ENCODE peak calls at places on chromosomes 16 and 17, in seven cellular contexts. E, Z, C, D, Q, T and W are unnamed samples.

GRCh38 chr17:29140631-29141483 is 39.3 kb downstream of the MYO18A start:
- DNase-seq in E (no peak), Z (peak; percentile 52), C (peak; percentile 65), D (no peak), Q (peak; percentile 49), T (no peak), W (no peak)

GRCh38 chr16:11235703-11235991 is 20.4 kb downstream of the SOCS1 start:
- DNase-seq in E (no peak), Z (no peak), C (no peak), D (no peak), Q (no peak), T (no peak), W (no peak)

GRCh38 chr17:65463242-65463641 is 98.2 kb downstream of the AXIN2 start:
- DNase-seq in E (peak; percentile 85), Z (peak; percentile 83), C (peak; percentile 50), D (peak; percentile 58), Q (peak; percentile 84), T (no peak), W (peak; percentile 87)

GRCh38 chr17:81644976-81645952 is 8.3 kb downstream of the TSPAN10 start:
- DNase-seq in E (no peak), Z (no peak), C (no peak), D (no peak), Q (no peak), T (no peak), W (no peak)

GRCh38 chr16:65543781-65544740 is 422.2 kb upstream of the CDH11 start:
- DNase-seq in E (no peak), Z (no peak), C (no peak), D (no peak), Q (no peak), T (no peak), W (no peak)

GRCh38 chr16:89350701-89351380 is 133.3 kb downstream of the ZNF778 start:
- DNase-seq in E (peak; percentile 59), Z (no peak), C (no peak), D (no peak), Q (no peak), T (no peak), W (no peak)

GRCh38 chr17:28763804-28764266 is 20.0 kb downstream of the TRAF4 start:
- DNase-seq in E (no peak), Z (peak; percentile 83), C (peak; percentile 83), D (peak; percentile 85), Q (peak; percentile 93), T (peak; percentile 99), W (peak; percentile 83)

GRCh38 chr17:44363613-44364159 is at the start of gene FAM171A2:
- DNase-seq in E (peak; percentile 84), Z (peak; percentile 61), C (no peak), D (no peak), Q (peak; percentile 57), T (no peak), W (peak; percentile 39)

GRCh38 chr17:35094902-35095301 is 24.8 kb downstream of the RAD51D start:
- DNase-seq in E (no peak), Z (peak; percentile 90), C (no peak), D (no peak), Q (no peak), T (no peak), W (peak; percentile 75)

GRCh38 chr16:88706965-88707871 is 915 bp downstream of the CTU2 start:
- DNase-seq in E (no peak), Z (no peak), C (no peak), D (no peak), Q (no peak), T (no peak), W (no peak)

GRCh38 chr17:2418572-2418971 is 17.7 kb upstream of the MNT start:
- DNase-seq in E (peak; percentile 45), Z (peak; percentile 57), C (no peak), D (no peak), Q (peak; percentile 74), T (no peak), W (peak; percentile 86)

GRCh38 chr16:52906271-52906670 is 146.4 kb downstream of the CHD9NB start:
- DNase-seq in E (no peak), Z (no peak), C (no peak), D (no peak), Q (no peak), T (no peak), W (no peak)

GRCh38 chr17:33482636-33483035 is 189.5 kb upstream of the ASIC2 start:
- DNase-seq in E (no peak), Z (no peak), C (no peak), D (no peak), Q (no peak), T (no peak), W (no peak)

GRCh38 chr17:81329927-81330883 is 35.1 kb upstream of the SLC38A10 start:
- DNase-seq in E (peak; percentile 84), Z (no peak), C (no peak), D (no peak), Q (no peak), T (no peak), W (no peak)

GRCh38 chr16:57628008-57628781 is at the start of gene ADGRG1:
- DNase-seq in E (no peak), Z (peak; percentile 97), C (peak; percentile 84), D (peak; percentile 92), Q (peak; percentile 90), T (peak; percentile 56), W (peak; percentile 87)

GRCh38 chr16:1445518-1446197 is 1.3 kb upstream of the CCDC154 start:
- DNase-seq in E (no peak), Z (no peak), C (no peak), D (no peak), Q (no peak), T (no peak), W (no peak)

GRCh38 chr17:65594585-65594940 is 33.1 kb upstream of the AXIN2 start:
- DNase-seq in E (no peak), Z (peak; percentile 59), C (no peak), D (no peak), Q (no peak), T (no peak), W (peak; percentile 44)

GRCh38 chr17:79840989-79841286 is 1.7 kb upstream of the CBX4 start:
- DNase-seq in E (no peak), Z (peak; percentile 44), C (no peak), D (no peak), Q (no peak), T (no peak), W (no peak)

GRCh38 chr17:21283482-21284318 is 811 bp upstream of the MAP2K3 start:
- DNase-seq in E (no peak), Z (peak; percentile 55), C (no peak), D (no peak), Q (no peak), T (peak; percentile 16), W (no peak)

GRCh38 chr16:84514874-84515835 is 10.7 kb upstream of the MEAK7 start:
- DNase-seq in E (peak; percentile 76), Z (no peak), C (no peak), D (no peak), Q (no peak), T (no peak), W (no peak)

GRCh38 chr17:63688396-63689020 is 11.4 kb downstream of the LIMD2 start:
- DNase-seq in E (no peak), Z (no peak), C (no peak), D (no peak), Q (no peak), T (no peak), W (no peak)

GRCh38 chr16:73126453-73126853 is 78.5 kb upstream of the ZFHX3 start:
- DNase-seq in E (no peak), Z (peak; percentile 83), C (peak; percentile 6), D (peak; percentile 70), Q (no peak), T (peak; percentile 58), W (peak; percentile 97)

GRCh38 chr16:19029980-19030379 is 37.4 kb upstream of the COQ7 start:
- DNase-seq in E (no peak), Z (no peak), C (peak; percentile 33), D (no peak), Q (no peak), T (no peak), W (no peak)

GRCh38 chr17:18191967-18192366 is 8.3 kb downstream of the ALKBH5 start:
- DNase-seq in E (no peak), Z (no peak), C (no peak), D (no peak), Q (no peak), T (no peak), W (no peak)
- H3K4me3 ChIP-seq in E (no peak overlapping the region), Z (no peak overlapping the region), C (no peak overlapping the region), D (no peak overlapping the region), Q (no peak overlapping the region), T (no peak overlapping the region), W (no peak overlapping the region)

DNA sequence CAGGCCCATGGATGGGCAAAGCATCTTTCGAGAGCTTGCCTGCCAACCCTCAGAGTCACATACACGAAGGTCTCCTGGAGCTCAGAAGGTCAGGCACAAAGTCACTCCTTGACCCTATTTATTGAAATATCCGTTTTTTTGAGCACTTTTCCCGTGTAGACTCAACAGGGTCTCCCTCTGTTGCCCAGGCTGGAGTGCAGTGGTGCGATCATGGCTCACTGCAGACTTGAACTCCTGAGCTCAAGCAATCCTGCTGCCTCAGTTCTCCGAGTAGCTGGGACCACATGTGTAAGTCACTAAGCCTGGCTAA is 364.6 kb downstream of the SEC14L1 start:
- DNase-seq in E (no peak), Z (no peak), C (no peak), D (no peak), Q (no peak), T (no peak), W (no peak)
- TF ChIP-seq CTCF in E (no peak), Z (no peak), C (no peak), D (no peak), Q (no peak), T (no peak), W (no peak)

GRCh38 chr17:8418471-8418870 is 17.2 kb upstream of the NDEL1 start:
- DNase-seq in E (no peak), Z (no peak), C (no peak), D (no peak), Q (no peak), T (no peak), W (no peak)
- H3K4me3 ChIP-seq in E (no peak overlapping the region), Z (no peak overlapping the region), C (no peak overlapping the region), D (no peak overlapping the region), Q (no peak overlapping the region), T (no peak overlapping the region), W (no peak overlapping the region)

DNA sequence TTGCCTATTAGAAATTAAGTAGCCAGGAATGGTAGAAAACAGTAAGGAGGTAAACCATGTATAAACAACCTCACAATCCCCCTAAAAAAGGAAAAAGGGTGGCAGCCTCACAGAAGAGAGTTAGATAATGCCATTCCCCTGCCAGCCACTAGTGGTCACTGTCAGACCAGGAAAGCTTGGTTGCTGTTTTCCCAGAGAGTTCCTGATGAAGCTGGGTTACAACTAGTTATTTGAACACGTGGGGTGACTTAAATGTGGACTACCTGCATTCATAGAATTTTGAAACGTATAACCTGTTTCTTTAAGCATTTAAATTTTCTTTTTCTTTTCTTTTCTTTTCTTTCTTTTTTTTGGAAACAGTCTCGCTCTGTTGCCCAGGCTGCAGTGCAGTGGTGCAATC is 5.8 kb downstream of the GPRC5C start:
- DNase-seq in E (no peak), Z (peak; percentile 16), C (no peak), D (no peak), Q (no peak), T (no peak), W (no peak)
- TF ChIP-seq CTCF in E (peak; percentile 72), Z (peak; percentile 76), C (peak; percentile 45), D (peak; percentile 25), Q (peak; percentile 45), T (peak; percentile 29), W (peak; percentile 63)

DNA sequence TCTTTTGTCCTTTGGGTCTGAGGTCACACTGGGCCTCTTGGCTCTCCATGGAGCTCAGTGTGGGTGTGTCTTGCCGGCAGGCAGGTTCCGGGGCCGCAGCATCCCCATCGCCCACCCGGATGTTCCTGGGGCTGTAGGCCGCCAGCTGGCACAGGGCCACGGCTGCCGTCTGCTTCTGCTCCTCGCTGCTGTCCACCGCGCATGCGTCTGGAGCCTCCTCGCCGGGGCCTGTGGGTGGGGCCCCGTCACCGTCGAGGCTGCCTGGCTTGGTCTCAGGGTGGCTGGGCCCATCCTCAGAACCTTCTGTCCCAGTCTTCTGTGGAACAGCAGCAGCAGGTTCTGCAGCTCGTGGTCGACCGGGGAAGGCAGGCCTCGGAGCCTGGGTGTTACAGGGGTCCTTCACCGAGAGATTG is 9.6 kb downstream of the ZNF750 start:
- DNase-seq in E (no peak), Z (no peak), C (peak; percentile 81), D (peak; percentile 47), Q (peak; percentile 73), T (no peak), W (peak; percentile 37)
- H3K4me3 ChIP-seq in E (no peak overlapping the region), Z (no peak overlapping the region), C (peak overlapping the region; percentile 35), D (no peak overlapping the region), Q (peak overlapping the region; percentile 20), T (no peak overlapping the region), W (no peak overlapping the region)